ENCODE peak calls at places on chromosomes 7 and 10, in six cellular contexts. One of them, this sample, is unnamed.

GRCh38 chr7:68279827-68280400 is 1283.3 kb downstream of the TYW1 start:
- DNase-seq in colonic mucosa: no peak
- DNase-seq in A673: no peak
- DNase-seq in RWPE1: no peak
- DNase-seq in central memory CD4-positive, alpha-beta T cell: no peak
- DNase-seq in fibroblast of pulmonary artery: no peak
- DNase-seq in this sample: no peak

GRCh38 chr10:44863344-44864041 is 47.6 kb upstream of the TMEM72 start:
- DNase-seq in colonic mucosa: no peak
- DNase-seq in A673: no peak
- DNase-seq in RWPE1: no peak
- DNase-seq in central memory CD4-positive, alpha-beta T cell: peak
- DNase-seq in fibroblast of pulmonary artery: no peak
- DNase-seq in this sample: no peak

GRCh38 chr7:139730746-139731612 is 46.8 kb downstream of the HIPK2 start:
- DNase-seq in colonic mucosa: no peak
- DNase-seq in A673: no peak
- DNase-seq in RWPE1: peak
- DNase-seq in central memory CD4-positive, alpha-beta T cell: peak
- DNase-seq in fibroblast of pulmonary artery: peak
- DNase-seq in this sample: no peak

GRCh38 chr10:86524225-86524982 is 2.8 kb upstream of the WAPL start:
- DNase-seq in colonic mucosa: no peak
- DNase-seq in A673: no peak
- DNase-seq in RWPE1: no peak
- DNase-seq in central memory CD4-positive, alpha-beta T cell: no peak
- DNase-seq in fibroblast of pulmonary artery: no peak
- DNase-seq in this sample: no peak

GRCh38 chr7:128954830-128955797 is 17.4 kb downstream of the IRF5 start:
- DNase-seq in colonic mucosa: no peak
- DNase-seq in A673: no peak
- DNase-seq in RWPE1: no peak
- DNase-seq in central memory CD4-positive, alpha-beta T cell: no peak
- DNase-seq in fibroblast of pulmonary artery: peak
- DNase-seq in this sample: no peak

GRCh38 chr7:150686030-150686626 is 622 bp downstream of the GIMAP2 start:
- DNase-seq in colonic mucosa: no peak
- DNase-seq in A673: peak
- DNase-seq in RWPE1: no peak
- DNase-seq in central memory CD4-positive, alpha-beta T cell: no peak
- DNase-seq in fibroblast of pulmonary artery: no peak
- DNase-seq in this sample: peak

GRCh38 chr7:106794276-106795136 is 70.6 kb upstream of the PIK3CG start:
- DNase-seq in colonic mucosa: no peak
- DNase-seq in A673: no peak
- DNase-seq in RWPE1: no peak
- DNase-seq in central memory CD4-positive, alpha-beta T cell: no peak
- DNase-seq in fibroblast of pulmonary artery: no peak
- DNase-seq in this sample: no peak

GRCh38 chr10:29728541-29729049 is 93.8 kb upstream of the SVIL start:
- DNase-seq in colonic mucosa: no peak
- DNase-seq in A673: no peak
- DNase-seq in RWPE1: no peak
- DNase-seq in central memory CD4-positive, alpha-beta T cell: no peak
- DNase-seq in fibroblast of pulmonary artery: no peak
- DNase-seq in this sample: no peak

GRCh38 chr7:6512892-6513291 is 38.4 kb downstream of the GRID2IP start:
- DNase-seq in colonic mucosa: no peak
- DNase-seq in A673: no peak
- DNase-seq in RWPE1: no peak
- DNase-seq in central memory CD4-positive, alpha-beta T cell: no peak
- DNase-seq in fibroblast of pulmonary artery: no peak
- DNase-seq in this sample: no peak

GRCh38 chr10:132877473-132877872 is 64.9 kb downstream of the CFAP46 start:
- DNase-seq in colonic mucosa: no peak
- DNase-seq in A673: no peak
- DNase-seq in RWPE1: no peak
- DNase-seq in central memory CD4-positive, alpha-beta T cell: no peak
- DNase-seq in fibroblast of pulmonary artery: no peak
- DNase-seq in this sample: no peak

GRCh38 chr7:94240902-94241301 is 153.8 kb upstream of the COL1A2 start:
- DNase-seq in colonic mucosa: no peak
- DNase-seq in A673: no peak
- DNase-seq in RWPE1: no peak
- DNase-seq in central memory CD4-positive, alpha-beta T cell: no peak
- DNase-seq in fibroblast of pulmonary artery: peak
- DNase-seq in this sample: no peak

GRCh38 chr7:1355568-1356340 is 103.5 kb downstream of the MICALL2 start:
- DNase-seq in colonic mucosa: peak
- DNase-seq in A673: no peak
- DNase-seq in RWPE1: no peak
- DNase-seq in central memory CD4-positive, alpha-beta T cell: no peak
- DNase-seq in fibroblast of pulmonary artery: no peak
- DNase-seq in this sample: no peak

GRCh38 chr7:154646126-154647013 is 356.6 kb downstream of the PAXIP1 start:
- DNase-seq in colonic mucosa: no peak
- DNase-seq in A673: no peak
- DNase-seq in RWPE1: peak
- DNase-seq in central memory CD4-positive, alpha-beta T cell: no peak
- DNase-seq in fibroblast of pulmonary artery: no peak
- DNase-seq in this sample: no peak

GRCh38 chr10:32207544-32207943 is 139.4 kb downstream of the EPC1 start:
- DNase-seq in colonic mucosa: peak
- DNase-seq in A673: peak
- DNase-seq in RWPE1: peak
- DNase-seq in central memory CD4-positive, alpha-beta T cell: peak
- DNase-seq in fibroblast of pulmonary artery: peak
- DNase-seq in this sample: peak

GRCh38 chr10:86288695-86289576 is 77.7 kb downstream of the GRID1 start:
- DNase-seq in colonic mucosa: peak
- DNase-seq in A673: no peak
- DNase-seq in RWPE1: no peak
- DNase-seq in central memory CD4-positive, alpha-beta T cell: no peak
- DNase-seq in fibroblast of pulmonary artery: no peak
- DNase-seq in this sample: no peak

GRCh38 chr10:116038259-116038658 is 234.7 kb downstream of the GFRA1 start:
- DNase-seq in colonic mucosa: peak
- DNase-seq in A673: peak
- DNase-seq in RWPE1: no peak
- DNase-seq in central memory CD4-positive, alpha-beta T cell: no peak
- DNase-seq in fibroblast of pulmonary artery: peak
- DNase-seq in this sample: no peak

GRCh38 chr7:17325364-17325763 is 26.9 kb downstream of the AHR start:
- DNase-seq in colonic mucosa: no peak
- DNase-seq in A673: no peak
- DNase-seq in RWPE1: no peak
- DNase-seq in central memory CD4-positive, alpha-beta T cell: no peak
- DNase-seq in fibroblast of pulmonary artery: no peak
- DNase-seq in this sample: no peak

GRCh38 chr7:104960741-104961479 is 53.1 kb upstream of the KMT2E start:
- DNase-seq in colonic mucosa: peak
- DNase-seq in A673: no peak
- DNase-seq in RWPE1: no peak
- DNase-seq in central memory CD4-positive, alpha-beta T cell: no peak
- DNase-seq in fibroblast of pulmonary artery: peak
- DNase-seq in this sample: no peak

GRCh38 chr10:129761166-129761565 is 202.9 kb downstream of the EBF3 start:
- DNase-seq in colonic mucosa: peak
- DNase-seq in A673: no peak
- DNase-seq in RWPE1: no peak
- DNase-seq in central memory CD4-positive, alpha-beta T cell: no peak
- DNase-seq in fibroblast of pulmonary artery: no peak
- DNase-seq in this sample: no peak

GRCh38 chr10:132446661-132447445 is 49.9 kb downstream of the PWWP2B start:
- DNase-seq in colonic mucosa: peak
- DNase-seq in A673: peak
- DNase-seq in RWPE1: peak
- DNase-seq in central memory CD4-positive, alpha-beta T cell: peak
- DNase-seq in fibroblast of pulmonary artery: peak
- DNase-seq in this sample: peak

GRCh38 chr7:70582921-70583895 is 548.7 kb upstream of the GALNT17 start:
- DNase-seq in colonic mucosa: no peak
- DNase-seq in A673: no peak
- DNase-seq in RWPE1: no peak
- DNase-seq in central memory CD4-positive, alpha-beta T cell: no peak
- DNase-seq in fibroblast of pulmonary artery: no peak
- DNase-seq in this sample: no peak

GRCh38 chr10:7230956-7231355 is 179.9 kb downstream of the SFMBT2 start:
- DNase-seq in colonic mucosa: no peak
- DNase-seq in A673: no peak
- DNase-seq in RWPE1: no peak
- DNase-seq in central memory CD4-positive, alpha-beta T cell: no peak
- DNase-seq in fibroblast of pulmonary artery: peak
- DNase-seq in this sample: no peak

GRCh38 chr7:98575878-98576277 is 41.2 kb upstream of the NPTX2 start:
- DNase-seq in colonic mucosa: no peak
- DNase-seq in A673: no peak
- DNase-seq in RWPE1: no peak
- DNase-seq in central memory CD4-positive, alpha-beta T cell: no peak
- DNase-seq in fibroblast of pulmonary artery: no peak
- DNase-seq in this sample: no peak

GRCh38 chr7:8500286-8500685 is 66.9 kb downstream of the NXPH1 start:
- DNase-seq in colonic mucosa: no peak
- DNase-seq in A673: no peak
- DNase-seq in RWPE1: no peak
- DNase-seq in central memory CD4-positive, alpha-beta T cell: no peak
- DNase-seq in fibroblast of pulmonary artery: no peak
- DNase-seq in this sample: no peak

GRCh38 chr7:77796109-77796508 is 2.1 kb downstream of the TMEM60 start:
- DNase-seq in colonic mucosa: no peak
- DNase-seq in A673: no peak
- DNase-seq in RWPE1: no peak
- DNase-seq in central memory CD4-positive, alpha-beta T cell: no peak
- DNase-seq in fibroblast of pulmonary artery: no peak
- DNase-seq in this sample: no peak

GRCh38 chr7:71761336-71761735 is 629.4 kb downstream of the GALNT17 start:
- DNase-seq in colonic mucosa: no peak
- DNase-seq in A673: no peak
- DNase-seq in RWPE1: no peak
- DNase-seq in central memory CD4-positive, alpha-beta T cell: no peak
- DNase-seq in fibroblast of pulmonary artery: no peak
- DNase-seq in this sample: no peak

GRCh38 chr7:100484636-100485114 is 948 bp downstream of the NYAP1 start:
- DNase-seq in colonic mucosa: no peak
- DNase-seq in A673: no peak
- DNase-seq in RWPE1: no peak
- DNase-seq in central memory CD4-positive, alpha-beta T cell: no peak
- DNase-seq in fibroblast of pulmonary artery: no peak
- DNase-seq in this sample: no peak

GRCh38 chr10:70331486-70332268 is 47.9 kb upstream of the NPFFR1 start:
- DNase-seq in colonic mucosa: peak
- DNase-seq in A673: peak
- DNase-seq in RWPE1: peak
- DNase-seq in central memory CD4-positive, alpha-beta T cell: peak
- DNase-seq in fibroblast of pulmonary artery: peak
- DNase-seq in this sample: peak

GRCh38 chr10:133162178-133162909 is 2.3 kb downstream of the KNDC1 start:
- DNase-seq in colonic mucosa: no peak
- DNase-seq in A673: no peak
- DNase-seq in RWPE1: peak
- DNase-seq in central memory CD4-positive, alpha-beta T cell: no peak
- DNase-seq in fibroblast of pulmonary artery: no peak
- DNase-seq in this sample: no peak

GRCh38 chr7:66303454-66304160 is 98.5 kb downstream of the TPST1 start:
- DNase-seq in colonic mucosa: no peak
- DNase-seq in A673: no peak
- DNase-seq in RWPE1: no peak
- DNase-seq in central memory CD4-positive, alpha-beta T cell: no peak
- DNase-seq in fibroblast of pulmonary artery: no peak
- DNase-seq in this sample: no peak

GRCh38 chr10:124705021-124705740 is 39.0 kb downstream of the FAM53B start:
- DNase-seq in colonic mucosa: no peak
- DNase-seq in A673: no peak
- DNase-seq in RWPE1: no peak
- DNase-seq in central memory CD4-positive, alpha-beta T cell: no peak
- DNase-seq in fibroblast of pulmonary artery: no peak
- DNase-seq in this sample: peak

GRCh38 chr10:101047961-101048892 is 13.6 kb upstream of the KAZALD1 start:
- DNase-seq in colonic mucosa: peak
- DNase-seq in A673: no peak
- DNase-seq in RWPE1: no peak
- DNase-seq in central memory CD4-positive, alpha-beta T cell: no peak
- DNase-seq in fibroblast of pulmonary artery: no peak
- DNase-seq in this sample: no peak

GRCh38 chr10:43218206-43218950 is 48.5 kb downstream of the RASGEF1A start:
- DNase-seq in colonic mucosa: no peak
- DNase-seq in A673: no peak
- DNase-seq in RWPE1: no peak
- DNase-seq in central memory CD4-positive, alpha-beta T cell: no peak
- DNase-seq in fibroblast of pulmonary artery: no peak
- DNase-seq in this sample: no peak

GRCh38 chr10:36349445-36350063 is 707.5 kb upstream of the FZD8 start:
- DNase-seq in colonic mucosa: no peak
- DNase-seq in A673: peak
- DNase-seq in RWPE1: no peak
- DNase-seq in central memory CD4-positive, alpha-beta T cell: no peak
- DNase-seq in fibroblast of pulmonary artery: peak
- DNase-seq in this sample: no peak

GRCh38 chr10:602391-603005 is 87.0 kb downstream of the DIP2C start:
- DNase-seq in colonic mucosa: no peak
- DNase-seq in A673: no peak
- DNase-seq in RWPE1: no peak
- DNase-seq in central memory CD4-positive, alpha-beta T cell: no peak
- DNase-seq in fibroblast of pulmonary artery: no peak
- DNase-seq in this sample: no peak